ENCODE peak calls at places on chromosomes 13 and 19, in nine cellular contexts. One of them, this sample, is unnamed.

GRCh38 chr19:43532571-43532961 is 422 bp upstream of the ZNF575 start:
- DNase-seq in GM23338: no peak
- DNase-seq in transverse colon: peak; percentile 82
- DNase-seq in sigmoid colon: peak; percentile 80
- DNase-seq in K562: no peak
- DNase-seq in stomach: peak; percentile 73
- DNase-seq in HL-60: no peak
- DNase-seq in endothelial cell of umbilical vein: no peak
- DNase-seq in prostate gland: peak; percentile 84
- DNase-seq in this sample: peak; percentile 55

GRCh38 chr13:60143775-60144174 is 20.0 kb downstream of the DIAPH3 start:
- DNase-seq in transverse colon: no peak
- DNase-seq in endothelial cell of umbilical vein: peak; percentile 34
- DNase-seq in K562: no peak
- DNase-seq in prostate gland: no peak
- DNase-seq in HL-60: no peak
- DNase-seq in GM23338: peak; percentile 20
- DNase-seq in sigmoid colon: no peak
- DNase-seq in stomach: no peak
- DNase-seq in this sample: no peak

GRCh38 chr13:33015791-33016323 is 366 bp upstream of the KL start:
- DNase-seq in transverse colon: peak; percentile 47
- DNase-seq in K562: no peak
- DNase-seq in endothelial cell of umbilical vein: no peak
- DNase-seq in stomach: peak; percentile 29
- DNase-seq in HL-60: no peak
- DNase-seq in sigmoid colon: no peak
- DNase-seq in prostate gland: peak; percentile 10
- DNase-seq in GM23338: peak; percentile 58
- DNase-seq in this sample: no peak

GRCh38 chr19:17049711-17050280 is 23.2 kb upstream of the CPAMD8 start:
- DNase-seq in prostate gland: peak; percentile 71
- DNase-seq in GM23338: no peak
- DNase-seq in stomach: no peak
- DNase-seq in endothelial cell of umbilical vein: peak; percentile 21
- DNase-seq in transverse colon: peak; percentile 33
- DNase-seq in HL-60: no peak
- DNase-seq in K562: no peak
- DNase-seq in sigmoid colon: no peak
- DNase-seq in this sample: no peak

GRCh38 chr19:45299719-45300118 is 23.0 kb downstream of the CKM start:
- DNase-seq in sigmoid colon: no peak
- DNase-seq in transverse colon: no peak
- DNase-seq in endothelial cell of umbilical vein: no peak
- DNase-seq in stomach: no peak
- DNase-seq in GM23338: no peak
- DNase-seq in prostate gland: no peak
- DNase-seq in K562: no peak
- DNase-seq in HL-60: peak; percentile 67
- DNase-seq in this sample: no peak

GRCh38 chr19:53467503-53468262 is at the start of gene ZNF813:
- DNase-seq in prostate gland: peak; percentile 97
- DNase-seq in stomach: peak; percentile 97
- DNase-seq in endothelial cell of umbilical vein: peak; percentile 89
- DNase-seq in sigmoid colon: peak; percentile 97
- DNase-seq in HL-60: peak; percentile 94
- DNase-seq in GM23338: peak; percentile 97
- DNase-seq in K562: peak; percentile 96
- DNase-seq in transverse colon: peak; percentile 98
- DNase-seq in this sample: peak; percentile 89

GRCh38 chr13:24306632-24307031 is 2.7 kb upstream of the C1QTNF9 start:
- DNase-seq in prostate gland: no peak
- DNase-seq in stomach: no peak
- DNase-seq in endothelial cell of umbilical vein: no peak
- DNase-seq in transverse colon: no peak
- DNase-seq in K562: no peak
- DNase-seq in GM23338: no peak
- DNase-seq in HL-60: no peak
- DNase-seq in sigmoid colon: no peak
- DNase-seq in this sample: no peak

GRCh38 chr13:73835138-73835721 is 299.0 kb downstream of the KLF12 start:
- DNase-seq in endothelial cell of umbilical vein: peak; percentile 55
- DNase-seq in sigmoid colon: no peak
- DNase-seq in stomach: no peak
- DNase-seq in prostate gland: no peak
- DNase-seq in HL-60: no peak
- DNase-seq in transverse colon: no peak
- DNase-seq in GM23338: peak; percentile 73
- DNase-seq in K562: peak; percentile 26
- DNase-seq in this sample: no peak

GRCh38 chr13:41707192-41707858 is 250.0 kb downstream of the RGCC start:
- DNase-seq in prostate gland: no peak
- DNase-seq in stomach: no peak
- DNase-seq in HL-60: no peak
- DNase-seq in GM23338: no peak
- DNase-seq in endothelial cell of umbilical vein: no peak
- DNase-seq in sigmoid colon: no peak
- DNase-seq in transverse colon: no peak
- DNase-seq in K562: no peak
- DNase-seq in this sample: no peak

GRCh38 chr13:94412870-94413269 is 66.6 kb downstream of the DCT start:
- DNase-seq in prostate gland: no peak
- DNase-seq in GM23338: no peak
- DNase-seq in transverse colon: no peak
- DNase-seq in stomach: no peak
- DNase-seq in HL-60: no peak
- DNase-seq in K562: no peak
- DNase-seq in endothelial cell of umbilical vein: no peak
- DNase-seq in sigmoid colon: no peak
- DNase-seq in this sample: no peak

GRCh38 chr19:3606690-3607289 is at the start of gene TBXA2R:
- DNase-seq in HL-60: no peak
- DNase-seq in sigmoid colon: peak; percentile 90
- DNase-seq in GM23338: peak; percentile 63
- DNase-seq in transverse colon: peak; percentile 75
- DNase-seq in stomach: peak; percentile 64
- DNase-seq in prostate gland: peak; percentile 33
- DNase-seq in K562: peak; percentile 93
- DNase-seq in endothelial cell of umbilical vein: peak; percentile 69
- DNase-seq in this sample: no peak

GRCh38 chr13:38898481-38898880 is 92.2 kb downstream of the STOML3 start:
- DNase-seq in K562: no peak
- DNase-seq in prostate gland: no peak
- DNase-seq in sigmoid colon: no peak
- DNase-seq in GM23338: no peak
- DNase-seq in endothelial cell of umbilical vein: no peak
- DNase-seq in HL-60: no peak
- DNase-seq in stomach: no peak
- DNase-seq in transverse colon: no peak
- DNase-seq in this sample: no peak

GRCh38 chr19:47143322-47144073 is 12.9 kb downstream of the SAE1 start:
- DNase-seq in HL-60: no peak
- DNase-seq in prostate gland: peak; percentile 65
- DNase-seq in transverse colon: peak; percentile 9
- DNase-seq in K562: no peak
- DNase-seq in endothelial cell of umbilical vein: no peak
- DNase-seq in sigmoid colon: peak; percentile 90
- DNase-seq in GM23338: no peak
- DNase-seq in stomach: no peak
- DNase-seq in this sample: no peak
- TF ChIP-seq POLR2AphosphoS5 in HL-60: no peak
- TF ChIP-seq POLR2AphosphoS5 in prostate gland: peak; percentile 83
- TF ChIP-seq POLR2AphosphoS5 in transverse colon: peak; percentile 27
- TF ChIP-seq POLR2AphosphoS5 in K562: no peak
- TF ChIP-seq POLR2AphosphoS5 in endothelial cell of umbilical vein: no peak
- TF ChIP-seq POLR2AphosphoS5 in sigmoid colon: peak; percentile 80
- TF ChIP-seq POLR2AphosphoS5 in GM23338: no peak
- TF ChIP-seq POLR2AphosphoS5 in stomach: no peak
- TF ChIP-seq POLR2AphosphoS5 in this sample: no peak

GRCh38 chr13:29924482-29924884 is 74.1 kb upstream of the UBL3 start:
- DNase-seq in HL-60: no peak
- DNase-seq in prostate gland: no peak
- DNase-seq in endothelial cell of umbilical vein: no peak
- DNase-seq in GM23338: no peak
- DNase-seq in sigmoid colon: no peak
- DNase-seq in stomach: no peak
- DNase-seq in K562: no peak
- DNase-seq in transverse colon: no peak
- DNase-seq in this sample: no peak

GRCh38 chr13:29926077-29926476 is 75.7 kb upstream of the UBL3 start:
- DNase-seq in endothelial cell of umbilical vein: no peak
- DNase-seq in sigmoid colon: no peak
- DNase-seq in HL-60: no peak
- DNase-seq in K562: no peak
- DNase-seq in GM23338: no peak
- DNase-seq in prostate gland: no peak
- DNase-seq in stomach: no peak
- DNase-seq in transverse colon: no peak
- DNase-seq in this sample: no peak

GRCh38 chr13:29924951-29925350 is 74.5 kb upstream of the UBL3 start:
- DNase-seq in HL-60: no peak
- DNase-seq in prostate gland: no peak
- DNase-seq in sigmoid colon: no peak
- DNase-seq in stomach: no peak
- DNase-seq in GM23338: no peak
- DNase-seq in endothelial cell of umbilical vein: no peak
- DNase-seq in transverse colon: no peak
- DNase-seq in K562: no peak
- DNase-seq in this sample: no peak

GRCh38 chr13:29923554-29924481 is 73.4 kb upstream of the UBL3 start:
- DNase-seq in GM23338: peak; percentile 87
- DNase-seq in K562: peak; percentile 72
- DNase-seq in HL-60: peak; percentile 17
- DNase-seq in prostate gland: peak; percentile 92
- DNase-seq in transverse colon: peak; percentile 91
- DNase-seq in sigmoid colon: peak; percentile 90
- DNase-seq in stomach: peak; percentile 94
- DNase-seq in endothelial cell of umbilical vein: peak; percentile 93
- DNase-seq in this sample: peak; percentile 80

GRCh38 chr13:29925457-29925856 is 75.0 kb upstream of the UBL3 start:
- DNase-seq in endothelial cell of umbilical vein: peak; percentile 2
- DNase-seq in prostate gland: peak; percentile 96
- DNase-seq in K562: no peak
- DNase-seq in sigmoid colon: peak; percentile 90
- DNase-seq in stomach: peak; percentile 91
- DNase-seq in transverse colon: peak; percentile 70
- DNase-seq in HL-60: peak; percentile 90
- DNase-seq in GM23338: no peak
- DNase-seq in this sample: peak; percentile 92
- TF ChIP-seq POLR2AphosphoS5 in endothelial cell of umbilical vein: no peak
- TF ChIP-seq POLR2AphosphoS5 in prostate gland: peak; percentile 89
- TF ChIP-seq POLR2AphosphoS5 in K562: no peak
- TF ChIP-seq POLR2AphosphoS5 in sigmoid colon: peak; percentile 33
- TF ChIP-seq POLR2AphosphoS5 in stomach: peak; percentile 65
- TF ChIP-seq POLR2AphosphoS5 in transverse colon: peak; percentile 60
- TF ChIP-seq POLR2AphosphoS5 in HL-60: no peak
- TF ChIP-seq POLR2AphosphoS5 in GM23338: no peak
- TF ChIP-seq POLR2AphosphoS5 in this sample: peak; percentile 65

DNA sequence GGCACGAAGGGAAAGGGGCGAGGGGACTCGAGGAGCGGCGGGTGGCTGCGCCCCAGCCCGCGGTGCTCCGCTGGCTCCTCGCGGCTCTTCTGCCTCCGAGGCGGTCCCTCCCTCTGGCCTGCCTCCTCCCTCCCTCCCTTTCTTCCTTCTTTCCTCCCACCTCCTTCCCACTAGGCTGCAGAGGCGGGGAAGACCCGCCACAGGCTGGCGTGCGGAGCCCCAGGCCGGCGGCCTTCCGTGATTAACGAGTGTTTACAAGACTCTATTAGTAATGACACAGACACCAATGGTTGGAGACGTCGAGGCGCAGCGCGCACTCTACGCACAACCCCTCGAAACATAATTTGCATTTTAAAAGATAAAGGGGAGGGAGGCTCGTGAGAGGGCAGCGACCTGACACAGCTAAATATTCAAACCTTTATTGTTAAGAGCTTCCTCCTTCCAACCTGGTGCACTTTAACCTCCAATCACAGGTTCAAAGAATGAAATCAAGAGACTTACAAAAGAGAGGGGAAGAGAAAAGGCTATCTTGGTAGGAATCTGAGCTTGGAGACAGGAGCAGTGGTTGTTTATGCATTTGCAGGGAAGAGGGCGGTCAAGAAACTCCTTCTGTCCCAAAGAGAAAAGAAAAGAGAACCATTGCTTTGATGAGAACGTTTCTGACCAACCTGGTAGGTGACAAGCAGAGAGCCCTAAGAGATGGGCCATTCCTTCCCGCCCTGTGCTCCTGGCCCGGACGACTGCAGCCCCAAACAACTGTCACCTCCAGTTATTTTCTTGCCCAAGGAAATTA is at the start of gene CDX2:
- DNase-seq in prostate gland: no peak
- DNase-seq in stomach: peak; percentile 24
- DNase-seq in GM23338: peak; percentile 87
- DNase-seq in K562: no peak
- DNase-seq in sigmoid colon: no peak
- DNase-seq in HL-60: no peak
- DNase-seq in transverse colon: peak; percentile 92
- DNase-seq in endothelial cell of umbilical vein: no peak
- DNase-seq in this sample: no peak
- TF ChIP-seq POLR2AphosphoS5 in prostate gland: no peak
- TF ChIP-seq POLR2AphosphoS5 in stomach: no peak
- TF ChIP-seq POLR2AphosphoS5 in GM23338: no peak
- TF ChIP-seq POLR2AphosphoS5 in K562: no peak
- TF ChIP-seq POLR2AphosphoS5 in sigmoid colon: no peak
- TF ChIP-seq POLR2AphosphoS5 in HL-60: no peak
- TF ChIP-seq POLR2AphosphoS5 in transverse colon: peak; percentile 95
- TF ChIP-seq POLR2AphosphoS5 in endothelial cell of umbilical vein: no peak
- TF ChIP-seq POLR2AphosphoS5 in this sample: no peak

DNA sequence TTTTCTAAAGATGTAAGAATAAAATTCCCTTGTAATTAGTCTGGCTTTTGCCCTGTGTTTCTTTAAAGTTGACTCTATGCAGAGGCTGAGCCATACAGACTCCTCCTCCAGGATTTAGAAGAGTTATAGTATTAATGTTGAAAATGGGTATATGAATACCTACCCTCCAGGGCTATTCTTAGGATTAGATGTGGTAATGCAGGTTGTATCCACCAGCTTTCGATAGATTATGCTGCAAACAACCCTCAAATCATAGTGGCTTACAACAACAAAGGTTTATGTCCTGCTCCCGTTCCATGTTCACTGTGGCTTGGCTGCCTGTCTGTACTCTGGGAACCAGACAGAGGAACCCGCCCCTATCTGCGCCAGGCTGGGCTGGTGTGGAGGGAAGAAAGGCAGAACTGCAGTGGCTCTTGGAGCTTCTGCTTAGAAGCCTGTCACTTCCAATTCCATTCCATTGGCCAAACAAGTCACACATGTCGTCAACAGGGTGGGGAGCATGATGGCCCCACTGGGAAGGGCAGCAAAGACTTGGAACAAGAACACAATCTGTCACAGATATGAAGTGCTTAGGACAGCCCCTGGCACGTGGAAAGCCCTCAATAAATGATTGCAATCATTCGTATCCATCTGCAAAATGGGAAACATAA is 290.8 kb downstream of the FOXO1 start:
- DNase-seq in stomach: no peak
- DNase-seq in HL-60: no peak
- DNase-seq in GM23338: no peak
- DNase-seq in K562: no peak
- DNase-seq in endothelial cell of umbilical vein: no peak
- DNase-seq in sigmoid colon: peak; percentile 72
- DNase-seq in prostate gland: no peak
- DNase-seq in transverse colon: no peak
- DNase-seq in this sample: no peak
- TF ChIP-seq POLR2AphosphoS5 in stomach: no peak
- TF ChIP-seq POLR2AphosphoS5 in HL-60: no peak
- TF ChIP-seq POLR2AphosphoS5 in GM23338: no peak
- TF ChIP-seq POLR2AphosphoS5 in K562: no peak
- TF ChIP-seq POLR2AphosphoS5 in endothelial cell of umbilical vein: no peak
- TF ChIP-seq POLR2AphosphoS5 in sigmoid colon: peak; percentile 50
- TF ChIP-seq POLR2AphosphoS5 in prostate gland: no peak
- TF ChIP-seq POLR2AphosphoS5 in transverse colon: no peak
- TF ChIP-seq POLR2AphosphoS5 in this sample: no peak

GRCh38 chr19:40443131-40443929 is 805 bp downstream of the SERTAD3 start:
- DNase-seq in K562: peak; percentile 93
- DNase-seq in stomach: peak; percentile 100
- DNase-seq in transverse colon: peak; percentile 100
- DNase-seq in HL-60: peak; percentile 100
- DNase-seq in prostate gland: peak; percentile 100
- DNase-seq in sigmoid colon: peak; percentile 100
- DNase-seq in endothelial cell of umbilical vein: peak; percentile 100
- DNase-seq in GM23338: peak; percentile 100
- DNase-seq in this sample: peak; percentile 99
- TF ChIP-seq POLR2AphosphoS5 in K562: peak; percentile 69
- TF ChIP-seq POLR2AphosphoS5 in stomach: peak; percentile 97
- TF ChIP-seq POLR2AphosphoS5 in transverse colon: peak; percentile 87
- TF ChIP-seq POLR2AphosphoS5 in HL-60: no peak
- TF ChIP-seq POLR2AphosphoS5 in prostate gland: peak; percentile 99
- TF ChIP-seq POLR2AphosphoS5 in sigmoid colon: peak; percentile 83
- TF ChIP-seq POLR2AphosphoS5 in endothelial cell of umbilical vein: peak; percentile 61
- TF ChIP-seq POLR2AphosphoS5 in GM23338: peak; percentile 71
- TF ChIP-seq POLR2AphosphoS5 in this sample: peak; percentile 97

This sample was measured in breast epithelium.